ENCODE peak calls at places on chromosomes 4 and X, in seven cellular contexts. C, J, L, Y, K, W and T are unnamed samples. For H3K36me3, the result is how much of the 10 kb centered on the place peaks cover.

GRCh38 chr4:8110071-8110986 is 48.3 kb downstream of the ABLIM2 start:
- DNase-seq in C (no peak), J (no peak), L (no peak), Y (peak), K (no peak), W (no peak), T (no peak)

GRCh38 chr4:96833831-96834230 is 993.9 kb downstream of the PDHA2 start:
- DNase-seq in C (no peak), J (no peak), L (no peak), Y (no peak), K (no peak), W (no peak), T (no peak)

GRCh38 chr4:153142700-153143438 is 61.4 kb upstream of the TRIM2 start:
- DNase-seq in C (peak), J (peak), L (peak), Y (peak), K (peak), W (peak), T (no peak)

GRCh38 chr4:121373841-121374240 is 7.0 kb downstream of the QRFPR start:
- DNase-seq in C (no peak), J (no peak), L (no peak), Y (no peak), K (no peak), W (no peak), T (no peak)

GRCh38 chrX:131316260-131316659 is 27.2 kb upstream of the IGSF1 start:
- DNase-seq in C (no peak), J (no peak), L (no peak), Y (no peak), K (no peak), W (no peak), T (no peak)

GRCh38 chr4:150625033-150625432 is 43.1 kb downstream of the MAB21L2 start:
- DNase-seq in C (no peak), J (no peak), L (no peak), Y (no peak), K (no peak), W (no peak), T (no peak)

GRCh38 chr4:171308661-171309060 is 504.5 kb upstream of the GALNTL6 start:
- DNase-seq in C (no peak), J (no peak), L (no peak), Y (no peak), K (no peak), W (no peak), T (no peak)

GRCh38 chrX:16828126-16828908 is 41.8 kb downstream of the RBBP7 start:
- DNase-seq in C (peak), J (peak), L (peak), Y (no peak), K (peak), W (peak), T (no peak)

GRCh38 chrX:100643943-100644587 is at the start of gene SRPX2:
- DNase-seq in C (peak), J (peak), L (peak), Y (no peak), K (peak), W (peak), T (no peak)
- TF ChIP-seq POLR2A in C (no peak), J (no peak), L (peak), Y (peak), K (peak), W (peak), T (peak)

GRCh38 chr4:24519649-24520048 is 64.7 kb downstream of the DHX15 start:
- DNase-seq in C (no peak), J (no peak), L (peak), Y (no peak), K (no peak), W (no peak), T (no peak)
- H3K36me3 ChIP-seq in C (under half), J (under half), L (under half), Y (under half), K (under half), W (under half), T (under half)

DNA sequence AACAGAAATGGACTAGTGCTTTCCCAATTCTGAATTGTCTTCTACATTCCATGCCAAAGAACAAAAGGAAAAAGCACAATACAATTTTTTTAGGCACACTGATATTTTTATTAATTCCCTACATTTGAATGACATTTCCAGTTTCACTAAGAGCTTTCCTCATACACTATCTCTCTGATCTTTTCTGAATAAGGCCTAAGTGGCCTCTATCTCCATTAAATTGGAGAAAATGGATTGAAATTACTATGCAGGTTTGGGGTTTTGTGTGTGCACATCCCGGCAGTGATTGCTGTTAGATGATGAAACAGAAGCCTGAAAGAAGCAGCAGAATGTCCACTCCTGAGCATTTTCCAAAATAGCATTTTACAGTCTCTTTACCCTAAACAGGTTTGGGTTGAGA is 104.0 kb downstream of the ATP11C start:
- DNase-seq in C (no peak), J (no peak), L (no peak), Y (no peak), K (no peak), W (no peak), T (no peak)
- H3K4me3 ChIP-seq in C (no peak), J (no peak), L (no peak), Y (no peak), K (no peak), W (no peak), T (no peak)

GRCh38 chr4:76212851-76213414 is 691 bp downstream of the SCARB2 start:
- DNase-seq in C (no peak), J (no peak), L (peak), Y (no peak), K (no peak), W (no peak), T (peak)

GRCh38 chr4:76210502-76210901 is 3.1 kb downstream of the SCARB2 start:
- DNase-seq in C (no peak), J (no peak), L (no peak), Y (no peak), K (no peak), W (no peak), T (no peak)

GRCh38 chr4:76211769-76212168 is 1.9 kb downstream of the SCARB2 start:
- DNase-seq in C (no peak), J (no peak), L (no peak), Y (no peak), K (no peak), W (no peak), T (no peak)

GRCh38 chr4:76213415-76214268 is at the start of gene SCARB2:
- DNase-seq in C (peak), J (peak), L (peak), Y (peak), K (peak), W (peak), T (peak)

DNA sequence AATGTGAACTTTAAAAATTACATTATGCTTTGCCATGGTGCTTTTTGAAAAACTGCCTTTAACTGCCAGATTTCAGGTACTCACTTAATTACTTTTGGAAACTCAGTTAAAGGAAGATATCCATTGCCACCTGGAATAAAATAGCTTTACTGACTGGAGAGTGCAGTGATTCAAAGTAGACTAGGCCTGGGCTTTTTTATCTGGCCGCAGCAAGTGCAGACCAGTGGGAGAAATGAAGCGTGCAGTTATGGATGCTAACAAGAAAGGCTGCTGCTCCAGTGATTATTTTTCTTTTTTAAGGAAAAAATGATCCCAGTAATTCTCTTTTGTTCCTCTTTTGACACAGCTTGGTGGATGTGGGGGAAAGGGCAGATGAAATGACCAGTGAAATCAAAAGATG is 1.3 kb downstream of the SCARB2 start:
- DNase-seq in C (no peak), J (no peak), L (no peak), Y (no peak), K (no peak), W (no peak), T (no peak)
- TF ChIP-seq POLR2A in C (no peak), J (no peak), L (no peak), Y (no peak), K (no peak), W (no peak), T (no peak)

DNA sequence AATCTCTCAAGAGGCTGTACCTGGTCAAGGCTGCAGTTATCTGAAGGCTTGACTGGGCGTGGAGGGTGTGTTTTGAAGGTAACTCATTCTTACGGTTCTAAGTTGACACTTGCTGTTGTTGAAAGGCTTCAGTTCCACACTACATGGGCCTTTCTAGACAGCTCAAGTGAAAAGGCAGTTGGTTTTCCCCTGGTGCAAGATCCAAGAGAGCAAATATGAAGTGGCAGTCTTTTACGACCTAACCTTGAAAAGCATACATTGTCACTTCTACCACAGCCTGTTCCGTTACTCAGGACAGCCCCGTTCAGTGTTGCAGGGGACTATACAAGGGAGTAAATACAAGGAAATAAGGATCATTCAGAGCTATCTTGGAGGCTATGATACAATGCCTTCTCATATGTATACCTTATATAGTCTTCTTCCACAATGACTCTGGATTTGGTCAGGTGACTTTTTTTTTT is 46.2 kb downstream of the PDS5A start:
- DNase-seq in C (no peak), J (no peak), L (no peak), Y (no peak), K (no peak), W (no peak), T (no peak)
- H3K36me3 ChIP-seq in C (under half), J (under half), L (under half), Y (under half), K (under half), W (under half), T (under half)

DNA sequence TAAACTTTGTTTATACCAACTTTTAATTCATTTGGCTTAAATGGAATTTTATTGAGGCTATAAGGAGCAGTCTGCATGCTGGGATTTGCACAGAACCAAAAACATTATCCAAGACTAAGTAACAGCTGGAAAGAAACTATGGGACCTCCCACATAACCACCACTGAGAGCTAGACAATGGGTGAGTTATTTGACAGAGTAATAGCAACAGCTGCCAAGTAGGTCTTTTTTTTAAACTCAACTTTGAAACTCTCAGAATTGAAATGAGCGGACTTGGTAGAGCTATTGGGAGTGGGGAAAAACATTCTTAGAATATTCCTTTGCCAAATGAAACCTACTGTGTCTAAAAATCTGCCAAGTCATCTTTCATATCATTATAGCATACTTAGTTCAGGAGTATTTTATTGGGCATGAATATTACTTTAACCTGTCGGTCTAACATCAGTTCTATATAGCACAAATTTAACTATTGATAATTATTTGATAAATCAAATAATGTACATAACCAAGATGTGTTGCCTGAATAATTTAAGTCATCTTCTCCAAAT is 1428.0 kb downstream of the PCDH7 start:
- DNase-seq in C (no peak), J (no peak), L (no peak), Y (no peak), K (no peak), W (no peak), T (no peak)
- H3K4me3 ChIP-seq in C (no peak), J (no peak), L (no peak), Y (no peak), K (no peak), W (no peak), T (no peak)

DNA sequence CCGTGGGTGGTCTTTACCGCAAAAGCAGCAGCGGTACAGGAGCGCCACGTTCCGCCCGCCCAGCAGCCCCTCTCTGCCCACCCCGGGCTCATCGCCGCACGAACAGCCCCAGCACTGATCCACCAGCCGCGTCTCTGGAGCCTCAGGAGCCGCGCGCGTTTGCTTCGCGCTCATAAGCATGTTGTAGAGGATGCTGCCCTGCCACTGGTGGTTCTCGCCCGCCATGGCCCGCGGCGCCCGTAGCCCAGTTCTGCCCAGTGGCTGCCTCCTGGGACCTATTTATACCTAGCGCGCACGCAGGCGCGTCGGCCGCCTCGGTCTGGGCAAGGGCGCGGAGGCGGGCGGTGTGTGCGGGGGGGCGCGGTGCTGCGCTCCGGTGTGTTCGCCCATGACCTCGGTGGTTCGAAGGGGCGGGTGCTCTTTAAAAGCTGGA is at the start of gene NR0B1:
- DNase-seq in C (no peak), J (no peak), L (no peak), Y (no peak), K (no peak), W (no peak), T (no peak)
- TF ChIP-seq POLR2A in C (no peak), J (no peak), L (no peak), Y (no peak), K (no peak), W (no peak), T (no peak)

GRCh38 chr4:168907119-168907698 is 102.8 kb downstream of the CBR4 start:
- DNase-seq in C (no peak), J (no peak), L (peak), Y (no peak), K (no peak), W (no peak), T (no peak)
- H3K36me3 ChIP-seq in C (half or more), J (under half), L (under half), Y (under half), K (under half), W (half or more), T (under half)

DNA sequence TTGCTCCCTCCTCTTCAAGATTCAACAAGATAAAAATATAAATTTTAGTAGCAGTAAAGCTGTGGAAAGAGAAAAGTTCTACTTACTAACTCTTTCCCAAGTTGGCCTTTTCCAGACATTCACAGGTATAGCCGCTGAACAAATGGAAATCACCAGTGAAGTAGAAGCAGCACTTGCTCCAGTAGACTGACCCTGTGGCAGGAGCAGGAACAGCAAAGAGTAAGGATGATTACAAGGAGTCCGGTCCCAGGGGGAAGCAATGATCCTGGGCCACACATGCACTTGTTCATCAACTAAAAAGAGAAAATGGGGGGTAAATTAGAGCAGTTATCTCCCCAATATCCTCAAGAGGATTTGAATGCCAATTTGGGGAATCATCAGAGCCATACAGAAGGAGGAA is 184.9 kb downstream of the NAF1 start:
- DNase-seq in C (no peak), J (no peak), L (no peak), Y (no peak), K (no peak), W (no peak), T (no peak)
- H3K4me3 ChIP-seq in C (no peak), J (no peak), L (no peak), Y (no peak), K (no peak), W (no peak), T (no peak)